ENCODE peak calls at places on chromosome 7, in nine cellular contexts. B is HTR-8/SVneo, N is glutamatergic neuron, Z is RPMI8226, R is amygdala, Q is GM03348, P is NCI-H2081, A is NCI-H460, Y is PC-3. O is an unnamed sample.
A peak's percentile ranks its signal among the peaks of the same experiment; 100 is the strongest.

GRCh38 chr7:128410092-128410665 is 397 bp upstream of the IMPDH1 start:
- DNase-seq in B (no peak), N (peak; percentile 60), Z (peak; percentile 78), R (peak; percentile 65), Q (peak; percentile 82), P (no peak), A (peak; percentile 60), Y (peak; percentile 62), O (no peak)

GRCh38 chr7:121954803-121955202 is 81.8 kb downstream of the PTPRZ1 start:
- DNase-seq in B (no peak), N (no peak), Z (no peak), R (no peak), Q (peak; percentile 45), P (no peak), A (no peak), Y (peak; percentile 11), O (no peak)

GRCh38 chr7:4791101-4791737 is 15.8 kb downstream of the AP5Z1 start:
- DNase-seq in B (no peak), N (peak; percentile 17), Z (no peak), R (no peak), Q (no peak), P (no peak), A (no peak), Y (no peak), O (no peak)

GRCh38 chr7:12951397-12951801 is 264.0 kb downstream of the ARL4A start:
- DNase-seq in B (peak; percentile 62), N (no peak), Z (no peak), R (no peak), Q (peak; percentile 36), P (no peak), A (peak; percentile 60), Y (peak; percentile 82), O (no peak)

GRCh38 chr7:24059775-24060174 is 224.2 kb upstream of the NPY start:
- DNase-seq in B (no peak), N (no peak), Z (no peak), R (no peak), Q (no peak), P (no peak), A (no peak), Y (no peak), O (no peak)

GRCh38 chr7:81036041-81036440 is 117.2 kb upstream of the SEMA3C start:
- DNase-seq in B (no peak), N (no peak), Z (no peak), R (no peak), Q (peak; percentile 24), P (no peak), A (no peak), Y (no peak), O (no peak)

GRCh38 chr7:86961686-86962085 is 97.8 kb downstream of the ELAPOR2 start:
- DNase-seq in B (no peak), N (no peak), Z (no peak), R (no peak), Q (no peak), P (no peak), A (no peak), Y (no peak), O (no peak)

GRCh38 chr7:127320974-127321373 is 68.2 kb upstream of the GRM8 start:
- DNase-seq in B (no peak), N (no peak), Z (no peak), R (no peak), Q (no peak), P (no peak), A (no peak), Y (no peak), O (no peak)

GRCh38 chr7:135713836-135714470 is 14.0 kb downstream of the SLC13A4 start:
- DNase-seq in B (no peak), N (no peak), Z (no peak), R (no peak), Q (peak; percentile 40), P (no peak), A (no peak), Y (peak; percentile 15), O (no peak)

GRCh38 chr7:5423844-5424688 is 432 bp upstream of the TNRC18 start:
- DNase-seq in B (peak; percentile 92), N (peak; percentile 95), Z (peak; percentile 99), R (peak; percentile 91), Q (peak; percentile 98), P (peak; percentile 99), A (peak; percentile 99), Y (peak; percentile 97), O (peak; percentile 91)

GRCh38 chr7:5630670-5631069 is 150.8 kb downstream of the RNF216 start:
- DNase-seq in B (no peak), N (no peak), Z (no peak), R (no peak), Q (no peak), P (no peak), A (no peak), Y (no peak), O (no peak)

GRCh38 chr7:24795407-24795767 is 38.1 kb upstream of the GSDME start:
- DNase-seq in B (no peak), N (no peak), Z (no peak), R (no peak), Q (no peak), P (no peak), A (no peak), Y (no peak), O (no peak)

GRCh38 chr7:37448057-37448636 is 517 bp downstream of the ELMO1 start:
- DNase-seq in B (no peak), N (peak; percentile 54), Z (peak; percentile 15), R (peak; percentile 24), Q (peak; percentile 20), P (no peak), A (no peak), Y (no peak), O (no peak)

GRCh38 chr7:147182859-147183258 is 1066.3 kb downstream of the CNTNAP2 start:
- DNase-seq in B (no peak), N (no peak), Z (no peak), R (no peak), Q (peak; percentile 38), P (no peak), A (no peak), Y (no peak), O (no peak)

GRCh38 chr7:41847171-41847570 is 144.3 kb upstream of the INHBA start:
- DNase-seq in B (no peak), N (no peak), Z (no peak), R (no peak), Q (no peak), P (no peak), A (no peak), Y (no peak), O (no peak)

GRCh38 chr7:42055171-42055570 is 181.8 kb downstream of the GLI3 start:
- DNase-seq in B (no peak), N (peak; percentile 25), Z (peak; percentile 52), R (no peak), Q (no peak), P (no peak), A (no peak), Y (no peak), O (no peak)

GRCh38 chr7:76428868-76429805 is 4.4 kb downstream of the ZP3 start:
- DNase-seq in B (no peak), N (no peak), Z (no peak), R (no peak), Q (no peak), P (no peak), A (no peak), Y (no peak), O (no peak)

GRCh38 chr7:130853503-130854279 is 119.7 kb upstream of the KLF14 start:
- DNase-seq in B (peak; percentile 33), N (no peak), Z (no peak), R (no peak), Q (peak; percentile 66), P (no peak), A (peak; percentile 54), Y (peak; percentile 96), O (no peak)

GRCh38 chr7:26863504-26864308 is 684 bp downstream of the SKAP2 start:
- DNase-seq in B (no peak), N (no peak), Z (peak; percentile 24), R (no peak), Q (peak; percentile 7), P (no peak), A (no peak), Y (peak; percentile 35), O (no peak)

GRCh38 chr7:75762350-75762917 is 9.6 kb downstream of the CCL26 start:
- DNase-seq in B (peak; percentile 70), N (no peak), Z (peak; percentile 61), R (no peak), Q (peak; percentile 88), P (peak; percentile 61), A (peak; percentile 60), Y (peak; percentile 74), O (no peak)

GRCh38 chr7:47647213-47647985 is 65.5 kb upstream of the TNS3 start:
- DNase-seq in B (no peak), N (no peak), Z (peak; percentile 95), R (no peak), Q (no peak), P (no peak), A (no peak), Y (no peak), O (peak; percentile 6)

GRCh38 chr7:93835684-93836083 is 54.9 kb downstream of the TFPI2 start:
- DNase-seq in B (no peak), N (no peak), Z (no peak), R (no peak), Q (no peak), P (no peak), A (no peak), Y (no peak), O (no peak)